ENCODE peak calls at places on chromosomes 4 and X, in eight cellular contexts. T, Z, O, X, H, L, J and Y are unnamed samples.
A peak's percentile ranks its signal among the peaks of the same experiment; 100 is the strongest.

GRCh38 chr4:36785965-36786364 is 458.6 kb upstream of the NWD2 start:
- DNase-seq in T (no peak), Z (no peak), O (no peak), X (no peak), H (no peak), L (no peak), J (no peak), Y (no peak)

GRCh38 chr4:149841686-149842085 is 26.0 kb upstream of the IQCM start:
- DNase-seq in T (no peak), Z (no peak), O (no peak), X (no peak), H (no peak), L (no peak), J (peak; percentile 24), Y (no peak)

GRCh38 chrX:136647969-136648368 is at the start of gene CD40LG:
- DNase-seq in T (no peak), Z (no peak), O (no peak), X (no peak), H (no peak), L (no peak), J (no peak), Y (no peak)

GRCh38 chr4:3733195-3733594 is 33.0 kb upstream of the ADRA2C start:
- DNase-seq in T (no peak), Z (no peak), O (no peak), X (no peak), H (no peak), L (no peak), J (no peak), Y (no peak)

GRCh38 chr4:122285285-122285684 is 93.5 kb upstream of the ADAD1 start:
- DNase-seq in T (peak; percentile 10), Z (no peak), O (no peak), X (peak; percentile 10), H (no peak), L (no peak), J (peak; percentile 3), Y (no peak)

GRCh38 chrX:19046343-19047215 is 62.7 kb upstream of the PHKA2 start:
- DNase-seq in T (peak; percentile 37), Z (no peak), O (no peak), X (peak; percentile 90), H (no peak), L (no peak), J (peak; percentile 4), Y (no peak)

GRCh38 chr4:74874785-74875367 is 58.0 kb upstream of the PARM1 start:
- DNase-seq in T (peak; percentile 58), Z (no peak), O (no peak), X (peak; percentile 75), H (no peak), L (peak; percentile 67), J (peak; percentile 83), Y (no peak)

GRCh38 chrX:132488819-132489255 is at the start of gene MBNL3:
- DNase-seq in T (no peak), Z (peak; percentile 68), O (no peak), X (peak; percentile 20), H (peak; percentile 77), L (peak; percentile 43), J (peak; percentile 31), Y (peak; percentile 57)

GRCh38 chrX:129600981-129601424 is 53.8 kb downstream of the APLN start:
- DNase-seq in T (peak; percentile 27), Z (no peak), O (peak; percentile 29), X (peak; percentile 27), H (no peak), L (peak; percentile 21), J (peak; percentile 22), Y (no peak)

GRCh38 chr4:52728877-52729276 is 22.3 kb downstream of the ERVMER34-1 start:
- DNase-seq in T (no peak), Z (no peak), O (no peak), X (no peak), H (no peak), L (peak; percentile 59), J (no peak), Y (no peak)

GRCh38 chr4:11514780-11515432 is 86.2 kb upstream of the HS3ST1 start:
- DNase-seq in T (no peak), Z (no peak), O (no peak), X (no peak), H (no peak), L (peak; percentile 60), J (no peak), Y (no peak)

GRCh38 chr4:186067757-186068385 is 1.1 kb upstream of the TLR3 start:
- DNase-seq in T (peak; percentile 58), Z (peak; percentile 80), O (peak; percentile 23), X (peak; percentile 70), H (peak; percentile 71), L (peak; percentile 68), J (peak; percentile 51), Y (no peak)

GRCh38 chr4:184649971-184650855 is 675 bp downstream of the PRIMPOL start:
- DNase-seq in T (no peak), Z (peak; percentile 33), O (no peak), X (peak; percentile 29), H (no peak), L (peak; percentile 71), J (peak; percentile 43), Y (no peak)

GRCh38 chrX:45749375-45749774 is 548.7 kb upstream of the DIPK2B start:
- DNase-seq in T (no peak), Z (no peak), O (no peak), X (no peak), H (no peak), L (peak; percentile 43), J (no peak), Y (no peak)

GRCh38 chr4:3518941-3519340 is 13.3 kb downstream of the LRPAP1 start:
- DNase-seq in T (no peak), Z (peak; percentile 4), O (no peak), X (no peak), H (peak; percentile 39), L (no peak), J (no peak), Y (no peak)

GRCh38 chrX:18617351-18617750 is 54.6 kb downstream of the RS1 start:
- DNase-seq in T (peak; percentile 53), Z (peak; percentile 42), O (no peak), X (peak; percentile 75), H (no peak), L (peak; percentile 28), J (peak; percentile 54), Y (no peak)

GRCh38 chrX:40107291-40108083 is 9.7 kb upstream of the BCOR start:
- DNase-seq in T (no peak), Z (peak; percentile 72), O (no peak), X (peak; percentile 74), H (peak; percentile 81), L (peak; percentile 40), J (no peak), Y (peak; percentile 87)

GRCh38 chr4:168388890-168389289 is 70.3 kb upstream of the DDX60 start:
- DNase-seq in T (peak; percentile 58), Z (no peak), O (no peak), X (no peak), H (no peak), L (peak; percentile 92), J (peak; percentile 66), Y (no peak)

GRCh38 chrX:50157545-50158125 is 43.2 kb downstream of the AKAP4 start:
- DNase-seq in T (peak; percentile 9), Z (peak; percentile 49), O (no peak), X (no peak), H (no peak), L (no peak), J (no peak), Y (no peak)

GRCh38 chrX:110036162-110037033 is 33.5 kb downstream of the TMEM164 start:
- DNase-seq in T (no peak), Z (no peak), O (no peak), X (peak; percentile 47), H (no peak), L (no peak), J (no peak), Y (no peak)

GRCh38 chr4:142121448-142121847 is 485.1 kb downstream of the IL15 start:
- DNase-seq in T (no peak), Z (no peak), O (no peak), X (no peak), H (no peak), L (no peak), J (no peak), Y (no peak)

GRCh38 chrX:52341493-52341892 is 27.3 kb upstream of the XAGE2 start:
- DNase-seq in T (no peak), Z (no peak), O (no peak), X (no peak), H (no peak), L (no peak), J (no peak), Y (no peak)

GRCh38 chr4:19736968-19737756 is 514.5 kb upstream of the SLIT2 start:
- DNase-seq in T (no peak), Z (no peak), O (no peak), X (no peak), H (no peak), L (peak; percentile 21), J (peak; percentile 6), Y (no peak)
- TF ChIP-seq CTCF in T (no peak), Z (no peak), O (no peak), X (no peak), H (no peak), L (no peak), J (no peak), Y (no peak)

DNA sequence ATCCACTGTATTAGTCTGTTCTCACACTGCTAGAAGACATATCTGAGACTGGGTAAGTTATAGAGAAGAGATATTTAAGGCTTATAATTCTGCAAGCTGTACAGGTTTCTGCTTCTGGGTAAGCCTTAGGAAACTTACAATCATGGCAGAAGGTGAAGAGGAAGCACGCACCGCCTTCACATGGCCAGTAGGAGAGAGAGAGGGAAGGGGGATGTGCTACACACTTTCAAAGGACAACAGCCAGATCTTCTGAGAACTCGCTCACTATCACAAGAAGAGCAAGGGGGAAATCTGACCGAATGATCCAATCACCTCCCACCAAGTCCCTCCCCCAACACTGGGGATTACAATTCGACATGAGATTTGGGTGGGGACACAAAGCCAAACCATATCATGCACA is 13.0 kb downstream of the FRYL start:
- DNase-seq in T (no peak), Z (no peak), O (no peak), X (peak; percentile 7), H (no peak), L (no peak), J (no peak), Y (no peak)
- TF ChIP-seq CTCF in T (peak; percentile 43), Z (no peak), O (no peak), X (no peak), H (no peak), L (no peak), J (no peak), Y (no peak)

GRCh38 chr4:154686838-154687237 is 57.0 kb upstream of the LRAT start:
- DNase-seq in T (no peak), Z (no peak), O (no peak), X (no peak), H (no peak), L (no peak), J (no peak), Y (no peak)
- TF ChIP-seq CTCF in T (peak; percentile 9), Z (no peak), O (no peak), X (peak; percentile 22), H (no peak), L (no peak), J (peak; percentile 16), Y (no peak)

DNA sequence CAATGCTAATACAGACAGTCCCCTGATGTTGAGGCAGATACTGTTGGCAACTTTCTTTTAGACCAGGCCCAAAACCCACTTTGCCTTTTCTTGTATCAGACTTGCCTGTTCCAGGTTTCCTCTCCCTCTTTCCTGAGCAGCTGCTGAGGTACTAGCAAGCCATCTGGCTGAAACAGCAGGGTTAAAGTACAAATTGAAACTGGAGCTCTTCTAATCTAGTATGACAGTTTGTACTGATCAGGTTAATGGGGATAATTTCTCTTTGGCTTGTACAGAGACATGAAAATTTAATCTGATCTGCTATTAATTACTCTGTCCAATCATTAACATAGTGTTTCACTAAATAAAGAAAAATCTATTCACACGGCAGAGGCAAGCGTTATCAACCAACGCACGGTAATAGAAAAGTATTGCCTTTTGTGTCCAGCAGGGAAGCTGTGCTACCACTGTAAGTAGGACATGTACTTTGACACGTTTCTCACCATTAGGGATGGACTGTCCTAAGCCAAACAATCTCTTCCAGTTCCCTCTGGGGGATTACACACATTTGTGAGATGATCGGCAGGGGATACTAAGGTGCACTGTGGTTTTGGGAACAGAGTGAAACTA is 71.1 kb downstream of the IGSF1 start:
- DNase-seq in T (no peak), Z (no peak), O (no peak), X (no peak), H (no peak), L (no peak), J (no peak), Y (no peak)
- TF ChIP-seq CTCF in T (no peak), Z (no peak), O (no peak), X (no peak), H (no peak), L (no peak), J (no peak), Y (no peak)